ENCODE peak calls at places on chromosomes 6 and 20, in five cellular contexts. One of them, this sample, is unnamed.

GRCh38 chr6:137236581-137237355 is 17.6 kb upstream of the IFNGR1 start:
- DNase-seq in mesendoderm: no peak
- DNase-seq in IMR-90: no peak
- DNase-seq in H1: no peak
- DNase-seq in H9: no peak
- DNase-seq in this sample: no peak

GRCh38 chr6:28258877-28259777 is at the start of gene NKAPL:
- DNase-seq in mesendoderm: no peak
- DNase-seq in IMR-90: peak; percentile 46
- DNase-seq in H9: peak; percentile 34
- DNase-seq in H1: no peak
- DNase-seq in this sample: no peak

GRCh38 chr20:23296841-23297701 is 53.5 kb upstream of the NXT1 start:
- DNase-seq in IMR-90: no peak
- DNase-seq in H1: no peak
- DNase-seq in mesendoderm: peak; percentile 26
- DNase-seq in H9: no peak
- DNase-seq in this sample: peak; percentile 38

GRCh38 chr20:1370548-1371110 is 22.2 kb downstream of the FKBP1A start:
- DNase-seq in H1: no peak
- DNase-seq in H9: no peak
- DNase-seq in mesendoderm: no peak
- DNase-seq in IMR-90: peak; percentile 67
- DNase-seq in this sample: no peak

GRCh38 chr6:161710698-161711097 is 436.8 kb upstream of the AGPAT4 start:
- DNase-seq in H9: no peak
- DNase-seq in IMR-90: no peak
- DNase-seq in H1: no peak
- DNase-seq in mesendoderm: no peak
- DNase-seq in this sample: no peak

GRCh38 chr6:49582529-49582928 is 32.1 kb downstream of the C6orf141 start:
- DNase-seq in H9: no peak
- DNase-seq in H1: no peak
- DNase-seq in mesendoderm: no peak
- DNase-seq in IMR-90: no peak
- DNase-seq in this sample: no peak

GRCh38 chr6:160069050-160069454 is 52.6 kb upstream of the SLC22A1 start:
- DNase-seq in IMR-90: no peak
- DNase-seq in H9: no peak
- DNase-seq in H1: no peak
- DNase-seq in mesendoderm: no peak
- DNase-seq in this sample: no peak

GRCh38 chr6:83192456-83192855 is 609 bp downstream of the PGM3 start:
- DNase-seq in IMR-90: no peak
- DNase-seq in mesendoderm: no peak
- DNase-seq in H9: no peak
- DNase-seq in H1: no peak
- DNase-seq in this sample: no peak

GRCh38 chr6:3001146-3001772 is 1.6 kb downstream of the NQO2 start:
- DNase-seq in H9: no peak
- DNase-seq in H1: no peak
- DNase-seq in mesendoderm: no peak
- DNase-seq in IMR-90: no peak
- DNase-seq in this sample: no peak

GRCh38 chr6:139553916-139554315 is 179.5 kb upstream of the CITED2 start:
- DNase-seq in IMR-90: no peak
- DNase-seq in H1: no peak
- DNase-seq in mesendoderm: no peak
- DNase-seq in H9: no peak
- DNase-seq in this sample: no peak

GRCh38 chr6:168420706-168421105 is 20.3 kb upstream of the SMOC2 start:
- DNase-seq in mesendoderm: no peak
- DNase-seq in H1: no peak
- DNase-seq in IMR-90: no peak
- DNase-seq in H9: no peak
- DNase-seq in this sample: no peak

GRCh38 chr20:25574411-25574810 is 10.9 kb downstream of the NINL start:
- DNase-seq in mesendoderm: peak; percentile 73
- DNase-seq in H9: no peak
- DNase-seq in H1: no peak
- DNase-seq in IMR-90: peak; percentile 52
- DNase-seq in this sample: no peak

GRCh38 chr6:3750324-3751018 is 1.0 kb downstream of the PXDC1 start:
- DNase-seq in mesendoderm: peak; percentile 58
- DNase-seq in IMR-90: peak; percentile 72
- DNase-seq in H9: peak; percentile 69
- DNase-seq in H1: no peak
- DNase-seq in this sample: peak; percentile 31

GRCh38 chr6:165059032-165059431 is 250.4 kb downstream of the C6orf118 start:
- DNase-seq in H1: no peak
- DNase-seq in mesendoderm: no peak
- DNase-seq in IMR-90: no peak
- DNase-seq in H9: no peak
- DNase-seq in this sample: no peak

GRCh38 chr6:19895866-19896579 is 58.9 kb downstream of the ID4 start:
- DNase-seq in H9: no peak
- DNase-seq in H1: no peak
- DNase-seq in IMR-90: no peak
- DNase-seq in mesendoderm: no peak
- DNase-seq in this sample: no peak

GRCh38 chr6:96563853-96564252 is 925 bp downstream of the FHL5 start:
- DNase-seq in H9: no peak
- DNase-seq in IMR-90: no peak
- DNase-seq in H1: no peak
- DNase-seq in mesendoderm: no peak
- DNase-seq in this sample: no peak

GRCh38 chr6:52336919-52337561 is 24.9 kb upstream of the PAQR8 start:
- DNase-seq in mesendoderm: no peak
- DNase-seq in H9: no peak
- DNase-seq in H1: no peak
- DNase-seq in IMR-90: no peak
- DNase-seq in this sample: no peak

GRCh38 chr6:17971128-17972073 is 16.0 kb downstream of the KIF13A start:
- DNase-seq in IMR-90: peak; percentile 77
- DNase-seq in H9: no peak
- DNase-seq in mesendoderm: peak; percentile 62
- DNase-seq in H1: no peak
- DNase-seq in this sample: no peak

GRCh38 chr20:62772618-62772993 is 23.7 kb upstream of the MRGBP start:
- DNase-seq in IMR-90: no peak
- DNase-seq in mesendoderm: no peak
- DNase-seq in H1: no peak
- DNase-seq in H9: no peak
- DNase-seq in this sample: no peak

GRCh38 chr6:42727084-42727601 is 4.7 kb upstream of the PRPH2 start:
- DNase-seq in mesendoderm: no peak
- DNase-seq in IMR-90: peak; percentile 21
- DNase-seq in H9: peak; percentile 34
- DNase-seq in H1: no peak
- DNase-seq in this sample: no peak

GRCh38 chr6:113855500-113856010 is 1.6 kb upstream of the MARCKS start:
- DNase-seq in H9: no peak
- DNase-seq in mesendoderm: no peak
- DNase-seq in IMR-90: peak; percentile 55
- DNase-seq in H1: no peak
- DNase-seq in this sample: no peak

GRCh38 chr6:14765106-14765505 is 480.8 kb upstream of the JARID2 start:
- DNase-seq in H1: no peak
- DNase-seq in IMR-90: peak; percentile 44
- DNase-seq in mesendoderm: no peak
- DNase-seq in H9: no peak
- DNase-seq in this sample: no peak

GRCh38 chr6:122008105-122009100 is 391.0 kb upstream of the HSF2 start:
- DNase-seq in H1: no peak
- DNase-seq in IMR-90: peak; percentile 42
- DNase-seq in H9: no peak
- DNase-seq in mesendoderm: peak; percentile 92
- DNase-seq in this sample: peak; percentile 8

DNA sequence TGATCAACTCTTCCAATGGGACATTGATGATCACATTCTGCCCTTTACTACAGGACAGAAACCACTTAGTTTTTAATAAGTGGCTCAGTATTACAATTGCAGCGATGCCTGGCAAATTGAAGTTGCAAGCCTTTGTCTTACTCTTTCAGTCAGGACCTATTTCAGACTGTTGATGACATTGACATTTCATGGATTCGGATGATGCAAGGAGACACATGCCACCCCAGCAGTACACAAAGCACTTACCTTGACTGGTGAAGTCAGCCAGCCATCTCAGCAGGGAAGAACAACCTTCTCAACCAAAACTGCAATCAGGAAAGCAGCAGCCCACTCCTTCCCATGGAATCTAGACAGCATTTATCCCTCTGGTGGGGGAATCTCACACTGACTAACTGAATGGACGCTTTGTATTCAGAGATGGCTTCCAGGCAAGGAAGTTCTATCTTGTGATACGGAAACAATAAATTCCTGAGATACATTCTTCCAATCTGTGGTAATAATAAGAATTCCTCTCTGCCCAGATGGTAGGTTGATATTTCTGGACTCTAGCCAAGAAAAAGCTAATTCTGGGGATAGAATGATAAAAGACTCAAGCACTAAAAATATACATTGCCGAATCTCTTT is 24.8 kb downstream of the NFYA start:
- DNase-seq in IMR-90: peak; percentile 69
- DNase-seq in H9: no peak
- DNase-seq in H1: no peak
- DNase-seq in mesendoderm: peak; percentile 56
- DNase-seq in this sample: no peak
- H3K4me2 ChIP-seq in IMR-90: no peak overlapping the region
- H3K4me2 ChIP-seq in H9: no peak overlapping the region
- H3K4me2 ChIP-seq in H1: no peak overlapping the region
- H3K4me2 ChIP-seq in mesendoderm: no peak overlapping the region
- H3K4me2 ChIP-seq in this sample: no peak overlapping the region

GRCh38 chr20:36264426-36265246 is 28.4 kb downstream of the AAR2 start:
- DNase-seq in H9: no peak
- DNase-seq in IMR-90: no peak
- DNase-seq in H1: no peak
- DNase-seq in mesendoderm: no peak
- DNase-seq in this sample: no peak

GRCh38 chr20:36259177-36259835 is 23.0 kb downstream of the AAR2 start:
- DNase-seq in H1: no peak
- DNase-seq in mesendoderm: peak; percentile 93
- DNase-seq in IMR-90: no peak
- DNase-seq in H9: peak; percentile 49
- DNase-seq in this sample: no peak

GRCh38 chr20:36260316-36260715 is 24.0 kb downstream of the AAR2 start:
- DNase-seq in mesendoderm: no peak
- DNase-seq in H1: no peak
- DNase-seq in IMR-90: no peak
- DNase-seq in H9: no peak
- DNase-seq in this sample: no peak

GRCh38 chr20:36262440-36262839 is 26.2 kb downstream of the AAR2 start:
- DNase-seq in H1: no peak
- DNase-seq in H9: no peak
- DNase-seq in IMR-90: no peak
- DNase-seq in mesendoderm: no peak
- DNase-seq in this sample: no peak

GRCh38 chr20:36261389-36262105 is 25.3 kb downstream of the AAR2 start:
- DNase-seq in H9: no peak
- DNase-seq in IMR-90: no peak
- DNase-seq in mesendoderm: no peak
- DNase-seq in H1: no peak
- DNase-seq in this sample: no peak
- H3K23ac ChIP-seq in H9: no peak overlapping the region
- H3K23ac ChIP-seq in IMR-90: no peak overlapping the region
- H3K23ac ChIP-seq in mesendoderm: no peak overlapping the region
- H3K23ac ChIP-seq in H1: no peak overlapping the region
- H3K23ac ChIP-seq in this sample: peak overlapping the region; percentile 47

GRCh38 chr6:98823845-98824162 is 10.6 kb upstream of the POU3F2 start:
- DNase-seq in H1: no peak
- DNase-seq in H9: no peak
- DNase-seq in IMR-90: no peak
- DNase-seq in mesendoderm: no peak
- DNase-seq in this sample: no peak
- H3K4me2 ChIP-seq in H1: peak overlapping the region; percentile 92
- H3K4me2 ChIP-seq in H9: peak overlapping the region; percentile 97
- H3K4me2 ChIP-seq in IMR-90: no peak overlapping the region
- H3K4me2 ChIP-seq in mesendoderm: peak overlapping the region; percentile 96
- H3K4me2 ChIP-seq in this sample: peak overlapping the region; percentile 95

GRCh38 chr20:51790256-51790655 is 12.1 kb downstream of the SALL4 start:
- DNase-seq in H9: no peak
- DNase-seq in mesendoderm: no peak
- DNase-seq in IMR-90: no peak
- DNase-seq in H1: no peak
- DNase-seq in this sample: no peak
- H3K23ac ChIP-seq in H9: no peak overlapping the region
- H3K23ac ChIP-seq in mesendoderm: no peak overlapping the region
- H3K23ac ChIP-seq in IMR-90: no peak overlapping the region
- H3K23ac ChIP-seq in H1: no peak overlapping the region
- H3K23ac ChIP-seq in this sample: no peak overlapping the region

DNA sequence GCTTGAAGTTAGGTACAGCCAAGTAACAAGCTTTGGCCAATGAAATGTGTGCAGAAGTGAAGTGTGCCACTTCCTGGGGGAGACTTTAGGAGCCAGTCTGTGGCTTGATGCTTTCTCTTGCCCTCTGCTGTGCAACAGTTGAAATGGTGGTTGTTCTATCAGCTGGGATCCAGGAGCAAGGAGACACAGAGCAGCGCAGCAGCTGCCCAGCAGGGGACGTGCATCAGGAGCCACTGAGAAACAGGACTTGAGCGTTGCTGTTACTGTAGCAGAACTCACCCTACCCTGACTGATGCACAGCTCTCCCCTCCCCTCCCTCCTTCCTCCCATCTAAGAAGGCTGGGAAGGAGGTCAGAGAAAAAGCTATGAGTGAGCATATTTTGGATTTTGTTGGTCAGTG is 18.9 kb upstream of the CCN5 start:
- DNase-seq in mesendoderm: peak; percentile 57
- DNase-seq in H1: no peak
- DNase-seq in H9: no peak
- DNase-seq in IMR-90: no peak
- DNase-seq in this sample: no peak
- H3K4me2 ChIP-seq in mesendoderm: no peak overlapping the region
- H3K4me2 ChIP-seq in H1: no peak overlapping the region
- H3K4me2 ChIP-seq in H9: no peak overlapping the region
- H3K4me2 ChIP-seq in IMR-90: no peak overlapping the region
- H3K4me2 ChIP-seq in this sample: no peak overlapping the region

This sample was measured in neuronal stem cell.